ENCODE peak calls at places on chromosomes 5 and 9, in six cellular contexts. Y is activated naive CD4-positive, alpha-beta T cell treated with Interleukin-2 at 50 U/mL for 16 hours; N is cardiac fibroblast; G is dorsolateral prefrontal cortex; R is iPS-NIHi11; B is NCI-H1417. S is an unnamed sample.

GRCh38 chr9:127388856-127389238 is 8.1 kb upstream of the SLC2A8 start:
- DNase-seq in N (no peak), G (no peak), R (no peak), B (no peak), Y (peak), S (no peak)

GRCh38 chr5:65663804-65664521 is 39.1 kb downstream of the SHLD3 start:
- DNase-seq in R (peak), N (peak), B (peak), Y (no peak), G (no peak), S (peak)

GRCh38 chr9:111679199-111679598 is 17.8 kb downstream of the GNG10 start:
- DNase-seq in N (no peak), G (no peak), Y (no peak), B (no peak), R (no peak), S (no peak)

GRCh38 chr5:74441616-74442015 is 198.9 kb downstream of the ENC1 start:
- DNase-seq in B (no peak), G (no peak), Y (no peak), R (no peak), N (no peak), S (no peak)

GRCh38 chr5:73388371-73388684 is 60.2 kb downstream of the FOXD1 start:
- DNase-seq in G (no peak), B (no peak), N (no peak), R (no peak), Y (no peak), S (no peak)

GRCh38 chr5:6202615-6203365 is 175.6 kb downstream of the MED10 start:
- DNase-seq in N (no peak), Y (no peak), G (no peak), R (peak), B (peak), S (no peak)

GRCh38 chr9:32741706-32742105 is 41.6 kb upstream of the TMEM215 start:
- DNase-seq in Y (no peak), G (no peak), N (peak), B (peak), R (no peak), S (no peak)

GRCh38 chr9:78821126-78821822 is 524.3 kb downstream of the PSAT1 start:
- DNase-seq in B (peak), R (peak), Y (no peak), G (no peak), N (peak), S (peak)

GRCh38 chr9:123338710-123339665 is 17.0 kb upstream of the CRB2 start:
- DNase-seq in R (no peak), B (no peak), N (peak), G (peak), Y (peak), S (peak)

GRCh38 chr5:51995773-51996306 is 612.6 kb downstream of the ISL1 start:
- DNase-seq in Y (no peak), R (no peak), N (no peak), G (no peak), B (no peak), S (no peak)

GRCh38 chr9:132509921-132510874 is 72.2 kb upstream of the BARHL1 start:
- DNase-seq in N (peak), B (no peak), G (no peak), Y (no peak), R (no peak), S (peak)

GRCh38 chr9:37692622-37693221 is 42.0 kb downstream of the FRMPD1 start:
- DNase-seq in Y (no peak), R (no peak), G (no peak), N (no peak), B (no peak), S (no peak)

GRCh38 chr5:65479527-65479926 is 2.2 kb downstream of the ADAMTS6 start:
- DNase-seq in R (no peak), Y (no peak), G (no peak), N (no peak), B (no peak), S (no peak)

GRCh38 chr5:172740483-172741205 is 30.4 kb downstream of the DUSP1 start:
- DNase-seq in B (no peak), N (peak), G (no peak), Y (no peak), R (no peak), S (no peak)

GRCh38 chr5:140219068-140219971 is 44.3 kb downstream of the CYSTM1 start:
- DNase-seq in Y (no peak), G (no peak), N (peak), B (no peak), R (no peak), S (no peak)

GRCh38 chr5:82388186-82388585 is 110.0 kb upstream of the RPS23 start:
- DNase-seq in Y (no peak), N (peak), B (no peak), R (no peak), G (no peak), S (no peak)

GRCh38 chr5:7392401-7393024 is 3.4 kb upstream of the ADCY2 start:
- DNase-seq in R (peak), G (no peak), B (peak), Y (no peak), N (peak), S (peak)

GRCh38 chr5:177349362-177349647 is 2.2 kb downstream of the LMAN2 start:
- DNase-seq in G (no peak), B (no peak), Y (no peak), R (no peak), N (no peak), S (no peak)

GRCh38 chr5:79878721-79879336 is 112.2 kb downstream of the MTX3 start:
- DNase-seq in B (no peak), Y (peak), R (peak), G (no peak), N (no peak), S (no peak)

GRCh38 chr5:135832941-135833340 is 1.5 kb upstream of the SLC25A48 start:
- DNase-seq in Y (no peak), R (no peak), N (no peak), G (no peak), B (no peak), S (no peak)

GRCh38 chr5:432201-432927 is 10.6 kb upstream of the EXOC3 start:
- DNase-seq in B (no peak), Y (no peak), R (no peak), N (no peak), G (no peak), S (no peak)

GRCh38 chr9:71628247-71628646 is 140.1 kb downstream of the CEMIP2 start:
- DNase-seq in N (peak), G (no peak), Y (no peak), B (no peak), R (no peak), S (no peak)

GRCh38 chr9:110443878-110444245 is 106.2 kb upstream of the TXNDC8 start:
- DNase-seq in B (no peak), Y (no peak), N (peak), G (no peak), R (no peak), S (peak)

GRCh38 chr5:139148306-139148705 is 49.9 kb downstream of the SIL1 start:
- DNase-seq in N (no peak), Y (no peak), B (no peak), G (no peak), R (no peak), S (no peak)

GRCh38 chr5:77636423-77637169 is 1.9 kb downstream of the OTP start:
- DNase-seq in B (no peak), N (no peak), Y (no peak), R (peak), G (no peak), S (no peak)

GRCh38 chr5:17216974-17217325 is 481 bp upstream of the BASP1 start:
- DNase-seq in N (peak), G (peak), B (no peak), Y (no peak), R (no peak), S (peak)

GRCh38 chr9:83965350-83966208 is 14.4 kb downstream of the HNRNPK start:
- DNase-seq in B (peak), R (no peak), N (peak), G (no peak), Y (no peak), S (no peak)

GRCh38 chr9:124716795-124717194 is 54.3 kb downstream of the NR6A1 start:
- DNase-seq in Y (peak), N (no peak), B (no peak), G (no peak), R (no peak), S (no peak)

GRCh38 chr5:119022017-119022745 is 33.8 kb upstream of the DTWD2 start:
- DNase-seq in Y (no peak), B (no peak), R (peak), G (no peak), N (peak), S (peak)

GRCh38 chr5:59097116-59097515 is 514.2 kb downstream of the RAB3C start:
- DNase-seq in N (peak), B (no peak), G (no peak), R (no peak), Y (no peak), S (peak)

GRCh38 chr5:62603934-62604333 is 25.3 kb downstream of the LRRC70 start:
- DNase-seq in N (no peak), R (no peak), G (no peak), Y (no peak), B (no peak), S (no peak)

S was measured in cardiac muscle cell.